ENCODE peak calls at places on chromosome 17, in seven cellular contexts. F is CD8-positive, alpha-beta T cell; W is heart right ventricle; T is esophagus squamous epithelium; Q is keratinocyte; X is CD8-positive, alpha-beta memory T cell; R is caudate nucleus. E is an unnamed sample.

GRCh38 chr17:81392909-81393654 is 2.2 kb upstream of the BAHCC1 start:
- DNase-seq in Q (no peak), T (no peak), W (peak; percentile 54), F (no peak), X (no peak), R (no peak), E (no peak)

GRCh38 chr17:57916925-57917858 is 38.0 kb downstream of the CUEDC1 start:
- DNase-seq in W (peak; percentile 51), T (no peak), X (no peak), Q (no peak), F (peak; percentile 40), R (peak; percentile 54), E (peak; percentile 41)

GRCh38 chr17:82399030-82399429 is 19.1 kb upstream of the HEXD start:
- DNase-seq in W (no peak), R (no peak), X (no peak), Q (no peak), F (no peak), T (no peak), E (no peak)

GRCh38 chr17:1031711-1032110 is 34.8 kb downstream of the TIMM22 start:
- DNase-seq in X (no peak), R (peak; percentile 36), F (no peak), T (no peak), W (peak; percentile 85), Q (no peak), E (peak; percentile 26)

GRCh38 chr17:82041139-82041814 is 3.8 kb upstream of the DCXR start:
- DNase-seq in T (no peak), R (no peak), X (no peak), F (no peak), W (no peak), Q (no peak), E (no peak)

GRCh38 chr17:75844530-75845057 is 390 bp upstream of the UNC13D start:
- DNase-seq in X (no peak), Q (no peak), F (peak; percentile 41), T (no peak), W (no peak), R (no peak), E (peak; percentile 61)

GRCh38 chr17:31508310-31509094 is 117.0 kb downstream of the RAB11FIP4 start:
- DNase-seq in R (no peak), T (no peak), Q (no peak), F (peak; percentile 89), X (peak; percentile 55), W (no peak), E (no peak)

GRCh38 chr17:48490391-48491026 is 40.3 kb downstream of the HOXB1 start:
- DNase-seq in T (no peak), Q (no peak), F (no peak), R (no peak), X (no peak), W (no peak), E (no peak)

GRCh38 chr17:489758-490329 is 137.2 kb upstream of the RPH3AL start:
- DNase-seq in R (no peak), Q (no peak), W (peak; percentile 49), T (no peak), X (peak; percentile 56), F (peak; percentile 78), E (no peak)

GRCh38 chr17:57870283-57870635 is 20.4 kb upstream of the MRPS23 start:
- DNase-seq in T (no peak), R (no peak), X (no peak), W (no peak), F (no peak), Q (no peak), E (no peak)

DNA sequence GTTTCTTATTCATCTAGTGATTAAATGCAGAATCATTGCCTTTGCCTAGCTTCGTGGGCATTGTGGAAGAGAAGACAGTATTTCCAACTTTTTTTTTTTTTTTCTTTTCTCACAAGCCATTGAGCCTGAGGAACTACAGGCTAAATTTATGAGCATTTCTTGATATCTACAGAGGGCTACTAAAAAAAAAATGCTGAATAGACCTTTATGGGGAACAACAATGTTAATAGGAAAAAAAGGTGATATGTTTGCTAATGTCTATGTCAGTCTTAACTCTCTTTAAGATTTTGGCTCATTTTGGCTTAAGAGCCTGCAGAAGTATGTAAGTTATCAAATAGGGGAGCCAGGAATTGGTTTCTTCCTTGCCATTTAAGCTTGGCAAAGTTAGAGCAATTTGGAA is 6.0 kb downstream of the WIPF2 start:
- DNase-seq in F (no peak), W (no peak), X (no peak), T (no peak), R (no peak), Q (no peak), E (no peak)
- H3K27ac ChIP-seq in F (no peak overlapping the region), W (no peak overlapping the region), X (no peak overlapping the region), T (peak overlapping the region; percentile 90), R (peak overlapping the region; percentile 56), Q (no peak overlapping the region), E (no peak overlapping the region)

DNA sequence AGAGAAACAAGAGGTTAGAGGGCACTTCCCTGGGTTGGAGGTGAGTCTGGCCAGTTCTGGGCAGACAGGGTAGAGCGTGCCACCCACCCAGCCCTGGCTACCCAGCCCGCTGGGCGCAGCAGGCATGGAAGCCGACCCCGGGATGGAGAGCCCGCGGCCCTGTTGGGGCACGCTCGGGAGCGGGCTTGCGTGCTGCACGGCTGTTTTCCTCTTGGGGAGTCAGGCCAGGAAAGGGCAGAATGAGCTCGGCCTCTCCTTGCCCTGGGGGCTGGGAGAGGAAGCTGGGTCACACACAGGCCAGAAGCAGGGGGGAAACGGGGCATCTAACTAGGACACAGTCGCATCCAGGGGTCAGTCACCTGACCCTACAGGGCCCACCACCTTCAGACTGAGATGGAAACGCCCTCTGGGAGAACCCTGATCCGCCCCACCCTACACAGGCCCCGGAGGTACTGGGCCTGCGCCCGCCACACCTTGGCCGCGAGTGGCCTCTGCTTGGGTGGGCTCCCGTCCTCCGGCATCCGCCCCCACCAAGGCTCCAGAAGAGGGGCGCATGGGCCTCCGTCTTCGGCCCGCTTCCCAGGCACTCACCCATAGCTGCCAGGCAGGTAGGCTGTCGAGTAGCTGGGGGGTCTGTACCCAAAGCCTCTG is 1.2 kb downstream of the SOX15 start:
- DNase-seq in F (no peak), T (no peak), Q (no peak), R (no peak), W (no peak), X (no peak), E (no peak)
- H3K27ac ChIP-seq in F (no peak overlapping the region), T (peak overlapping the region; percentile 96), Q (peak overlapping the region; percentile 99), R (peak overlapping the region; percentile 52), W (peak overlapping the region; percentile 57), X (peak overlapping the region; percentile 2), E (peak overlapping the region; percentile 72)

GRCh38 chr17:36602030-36602737 is 801 bp downstream of the MRM1 start:
- DNase-seq in X (no peak), Q (no peak), F (no peak), T (no peak), W (no peak), R (no peak), E (no peak)
- H3K27ac ChIP-seq in X (peak overlapping the region; percentile 76), Q (peak overlapping the region; percentile 67), F (peak overlapping the region; percentile 73), T (peak overlapping the region; percentile 85), W (peak overlapping the region; percentile 86), R (no peak overlapping the region), E (peak overlapping the region; percentile 61)

DNA sequence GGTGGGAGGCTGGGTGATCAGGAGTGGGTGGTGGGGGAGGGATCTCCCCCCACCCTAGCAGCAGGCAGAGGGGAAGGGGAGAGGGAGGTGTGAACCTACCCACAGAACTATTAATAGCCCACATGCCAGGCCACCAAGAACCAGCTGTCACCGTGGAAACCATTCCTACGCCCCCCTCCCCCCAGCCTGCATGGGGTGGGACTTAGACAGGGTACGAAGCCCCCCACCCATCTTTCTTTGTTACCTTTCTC is 7.8 kb downstream of the THRA start:
- DNase-seq in Q (no peak), R (no peak), W (no peak), F (no peak), X (no peak), T (no peak), E (no peak)
- H3K27ac ChIP-seq in Q (no peak overlapping the region), R (peak overlapping the region; percentile 100), W (peak overlapping the region; percentile 89), F (no peak overlapping the region), X (peak overlapping the region; percentile 39), T (peak overlapping the region; percentile 93), E (peak overlapping the region; percentile 100)

DNA sequence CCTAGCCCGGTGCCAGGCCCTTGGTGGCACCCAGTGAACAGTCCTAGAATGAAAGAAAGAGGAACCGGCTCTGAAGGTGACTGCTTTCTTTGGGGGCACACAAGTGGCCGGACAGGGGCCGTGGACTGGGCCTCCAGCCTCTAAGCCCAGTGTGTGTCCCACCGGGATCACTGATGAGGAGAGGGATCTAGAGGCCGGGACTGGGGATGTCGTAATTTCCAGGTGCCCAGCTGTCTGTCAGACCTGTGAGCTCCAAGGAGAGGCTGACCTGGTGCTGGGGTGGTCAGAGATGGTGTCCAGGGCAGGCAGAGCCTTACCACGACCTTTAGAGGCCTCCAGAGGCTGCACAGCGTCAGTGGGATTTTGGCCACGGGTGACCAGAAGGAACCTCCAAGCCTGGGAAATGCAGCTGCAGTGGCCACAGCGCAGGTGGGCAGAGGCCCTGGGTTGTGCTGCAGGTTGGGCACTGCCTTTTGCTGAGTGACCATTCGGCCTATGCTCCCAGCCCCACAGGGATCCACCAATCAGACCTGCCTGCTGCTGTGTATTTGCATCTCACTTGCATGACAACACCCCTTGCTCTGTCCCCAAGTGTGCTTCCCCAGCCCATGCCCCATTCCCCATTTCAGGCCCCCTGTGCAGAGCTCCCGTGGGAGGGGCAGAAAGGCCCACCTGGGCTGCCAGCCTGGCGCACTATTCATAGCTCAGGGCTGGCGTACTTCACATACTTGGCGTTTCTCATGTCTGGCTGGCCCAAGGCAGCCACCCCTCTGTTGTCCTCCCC is 12.5 kb downstream of the ARHGAP23 start:
- DNase-seq in R (no peak), X (no peak), Q (no peak), W (peak; percentile 49), F (no peak), T (no peak), E (no peak)
- H3K27ac ChIP-seq in R (peak overlapping the region; percentile 68), X (no peak overlapping the region), Q (no peak overlapping the region), W (peak overlapping the region; percentile 70), F (no peak overlapping the region), T (no peak overlapping the region), E (peak overlapping the region; percentile 62)

DNA sequence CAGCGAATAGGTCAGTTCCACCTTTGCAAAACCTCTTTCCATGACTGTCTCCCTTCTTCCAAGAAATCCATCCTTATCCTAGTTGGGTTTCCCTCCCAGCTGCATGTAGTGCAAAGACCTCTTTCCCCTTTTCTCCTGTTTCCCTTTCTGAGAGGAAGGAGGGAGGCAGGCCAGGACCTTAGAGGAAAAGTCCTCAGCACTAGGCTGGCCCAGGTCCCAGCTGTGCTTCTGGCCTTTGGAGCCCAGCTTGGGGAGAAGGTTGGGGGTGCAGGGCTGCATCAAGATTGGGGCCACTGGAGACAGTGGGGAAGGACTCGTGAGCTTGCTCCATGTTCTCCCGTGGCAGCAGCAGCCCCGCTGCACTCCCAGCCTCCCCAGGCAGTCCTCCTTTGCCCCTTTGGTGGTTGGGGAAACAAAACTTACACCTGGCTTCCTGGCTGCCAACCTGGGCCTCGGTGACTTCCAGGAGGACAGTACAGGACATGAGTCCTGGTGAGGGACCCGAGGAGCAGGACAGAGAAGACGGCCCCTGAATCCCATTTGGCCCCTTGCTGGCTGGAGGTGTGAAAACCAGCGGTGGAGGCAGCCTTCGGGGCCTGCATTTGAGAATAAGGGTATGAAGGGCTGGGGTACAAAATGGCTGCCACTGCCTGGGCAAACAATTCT is 480 bp downstream of the HEXIM2 start:
- DNase-seq in R (no peak), W (peak; percentile 30), F (no peak), Q (no peak), T (no peak), X (no peak), E (no peak)
- H3K27ac ChIP-seq in R (peak overlapping the region; percentile 99), W (peak overlapping the region; percentile 66), F (no peak overlapping the region), Q (peak overlapping the region; percentile 23), T (peak overlapping the region; percentile 79), X (peak overlapping the region; percentile 58), E (peak overlapping the region; percentile 92)

GRCh38 chr17:68954146-68954971 is 833 bp downstream of the ABCA8 start:
- DNase-seq in X (no peak), Q (no peak), F (no peak), W (no peak), T (no peak), R (no peak), E (no peak)
- H3K27ac ChIP-seq in X (peak overlapping the region; percentile 27), Q (no peak overlapping the region), F (no peak overlapping the region), W (peak overlapping the region; percentile 46), T (peak overlapping the region; percentile 14), R (no peak overlapping the region), E (peak overlapping the region; percentile 71)

E was measured in substantia nigra.